ENCODE peak calls at places on chromosomes 5 and 9, in seven cellular contexts. One of them, this sample, is unnamed.

GRCh38 chr5:40914835-40915234 is 5.5 kb downstream of the C7 start:
- DNase-seq in CD8-positive, alpha-beta T cell: no peak
- DNase-seq in fibroblast of pulmonary artery: peak; percentile 83
- DNase-seq in nephron progenitor cell: no peak
- DNase-seq in IMR-90: peak; percentile 55
- DNase-seq in suprapubic skin: no peak
- DNase-seq in GM13977: no peak
- DNase-seq in this sample: no peak

GRCh38 chr5:71601222-71602026 is 14.3 kb downstream of the MCCC2 start:
- DNase-seq in CD8-positive, alpha-beta T cell: peak; percentile 84
- DNase-seq in fibroblast of pulmonary artery: peak; percentile 95
- DNase-seq in nephron progenitor cell: peak; percentile 14
- DNase-seq in IMR-90: peak; percentile 98
- DNase-seq in suprapubic skin: no peak
- DNase-seq in GM13977: peak; percentile 70
- DNase-seq in this sample: peak; percentile 79

GRCh38 chr5:143129910-143130703 is 273.4 kb downstream of the NR3C1 start:
- DNase-seq in CD8-positive, alpha-beta T cell: no peak
- DNase-seq in fibroblast of pulmonary artery: no peak
- DNase-seq in nephron progenitor cell: no peak
- DNase-seq in IMR-90: no peak
- DNase-seq in suprapubic skin: no peak
- DNase-seq in GM13977: no peak
- DNase-seq in this sample: no peak

GRCh38 chr9:109459423-109459822 is 38.7 kb downstream of the PTPN3 start:
- DNase-seq in CD8-positive, alpha-beta T cell: no peak
- DNase-seq in fibroblast of pulmonary artery: no peak
- DNase-seq in nephron progenitor cell: no peak
- DNase-seq in IMR-90: no peak
- DNase-seq in suprapubic skin: no peak
- DNase-seq in GM13977: no peak
- DNase-seq in this sample: no peak

GRCh38 chr9:128494108-128494742 is 10.3 kb upstream of the GLE1 start:
- DNase-seq in CD8-positive, alpha-beta T cell: no peak
- DNase-seq in fibroblast of pulmonary artery: peak; percentile 61
- DNase-seq in nephron progenitor cell: no peak
- DNase-seq in IMR-90: no peak
- DNase-seq in suprapubic skin: peak; percentile 69
- DNase-seq in GM13977: no peak
- DNase-seq in this sample: no peak

GRCh38 chr9:74721696-74722660 is 165.7 kb downstream of the TRPM6 start:
- DNase-seq in CD8-positive, alpha-beta T cell: no peak
- DNase-seq in fibroblast of pulmonary artery: no peak
- DNase-seq in nephron progenitor cell: no peak
- DNase-seq in IMR-90: no peak
- DNase-seq in suprapubic skin: no peak
- DNase-seq in GM13977: no peak
- DNase-seq in this sample: no peak

GRCh38 chr9:136060671-136061371 is 34.3 kb downstream of the NACC2 start:
- DNase-seq in CD8-positive, alpha-beta T cell: peak; percentile 15
- DNase-seq in fibroblast of pulmonary artery: no peak
- DNase-seq in nephron progenitor cell: no peak
- DNase-seq in IMR-90: no peak
- DNase-seq in suprapubic skin: no peak
- DNase-seq in GM13977: no peak
- DNase-seq in this sample: peak; percentile 81

GRCh38 chr5:137233726-137234125 is 265.4 kb downstream of the SPOCK1 start:
- DNase-seq in CD8-positive, alpha-beta T cell: no peak
- DNase-seq in fibroblast of pulmonary artery: no peak
- DNase-seq in nephron progenitor cell: no peak
- DNase-seq in IMR-90: peak; percentile 4
- DNase-seq in suprapubic skin: no peak
- DNase-seq in GM13977: no peak
- DNase-seq in this sample: no peak

GRCh38 chr9:129384887-129385614 is 207.0 kb upstream of the IER5L start:
- DNase-seq in CD8-positive, alpha-beta T cell: no peak
- DNase-seq in fibroblast of pulmonary artery: no peak
- DNase-seq in nephron progenitor cell: no peak
- DNase-seq in IMR-90: no peak
- DNase-seq in suprapubic skin: peak; percentile 43
- DNase-seq in GM13977: no peak
- DNase-seq in this sample: no peak

GRCh38 chr9:126293522-126293889 is 33.1 kb upstream of the MVB12B start:
- DNase-seq in CD8-positive, alpha-beta T cell: no peak
- DNase-seq in fibroblast of pulmonary artery: no peak
- DNase-seq in nephron progenitor cell: no peak
- DNase-seq in IMR-90: no peak
- DNase-seq in suprapubic skin: no peak
- DNase-seq in GM13977: no peak
- DNase-seq in this sample: no peak

GRCh38 chr5:146107901-146108300 is 2.5 kb upstream of the PLAC8L1 start:
- DNase-seq in CD8-positive, alpha-beta T cell: no peak
- DNase-seq in fibroblast of pulmonary artery: peak; percentile 38
- DNase-seq in nephron progenitor cell: no peak
- DNase-seq in IMR-90: peak; percentile 31
- DNase-seq in suprapubic skin: no peak
- DNase-seq in GM13977: no peak
- DNase-seq in this sample: no peak

GRCh38 chr9:121281614-121282291 is 13.8 kb downstream of the GSN start:
- DNase-seq in CD8-positive, alpha-beta T cell: no peak
- DNase-seq in fibroblast of pulmonary artery: peak; percentile 77
- DNase-seq in nephron progenitor cell: no peak
- DNase-seq in IMR-90: peak; percentile 65
- DNase-seq in suprapubic skin: no peak
- DNase-seq in GM13977: no peak
- DNase-seq in this sample: no peak
- TF ChIP-seq CTCF in CD8-positive, alpha-beta T cell: no peak
- TF ChIP-seq CTCF in fibroblast of pulmonary artery: no peak
- TF ChIP-seq CTCF in nephron progenitor cell: no peak
- TF ChIP-seq CTCF in IMR-90: no peak
- TF ChIP-seq CTCF in suprapubic skin: no peak
- TF ChIP-seq CTCF in GM13977: no peak
- TF ChIP-seq CTCF in this sample: no peak

GRCh38 chr5:53476531-53477480 is 3.6 kb upstream of the FST start:
- DNase-seq in CD8-positive, alpha-beta T cell: no peak
- DNase-seq in fibroblast of pulmonary artery: no peak
- DNase-seq in nephron progenitor cell: no peak
- DNase-seq in IMR-90: no peak
- DNase-seq in suprapubic skin: no peak
- DNase-seq in GM13977: no peak
- DNase-seq in this sample: no peak

GRCh38 chr5:53479045-53479655 is 1.3 kb upstream of the FST start:
- DNase-seq in CD8-positive, alpha-beta T cell: no peak
- DNase-seq in fibroblast of pulmonary artery: peak; percentile 37
- DNase-seq in nephron progenitor cell: no peak
- DNase-seq in IMR-90: peak; percentile 48
- DNase-seq in suprapubic skin: no peak
- DNase-seq in GM13977: peak; percentile 42
- DNase-seq in this sample: no peak

GRCh38 chr5:53480474-53481353 is at the start of gene FST:
- DNase-seq in CD8-positive, alpha-beta T cell: no peak
- DNase-seq in fibroblast of pulmonary artery: peak; percentile 32
- DNase-seq in nephron progenitor cell: peak; percentile 77
- DNase-seq in IMR-90: peak; percentile 36
- DNase-seq in suprapubic skin: peak; percentile 63
- DNase-seq in GM13977: peak; percentile 60
- DNase-seq in this sample: no peak

GRCh38 chr5:53479656-53480473 is 564 bp upstream of the FST start:
- DNase-seq in CD8-positive, alpha-beta T cell: peak; percentile 25
- DNase-seq in fibroblast of pulmonary artery: peak; percentile 46
- DNase-seq in nephron progenitor cell: peak; percentile 74
- DNase-seq in IMR-90: peak; percentile 73
- DNase-seq in suprapubic skin: peak; percentile 80
- DNase-seq in GM13977: peak; percentile 52
- DNase-seq in this sample: peak; percentile 85

GRCh38 chr5:53478411-53479044 is 1.9 kb upstream of the FST start:
- DNase-seq in CD8-positive, alpha-beta T cell: peak; percentile 32
- DNase-seq in fibroblast of pulmonary artery: peak; percentile 72
- DNase-seq in nephron progenitor cell: peak; percentile 73
- DNase-seq in IMR-90: peak; percentile 63
- DNase-seq in suprapubic skin: peak; percentile 69
- DNase-seq in GM13977: peak; percentile 60
- DNase-seq in this sample: no peak
- TF ChIP-seq CTCF in CD8-positive, alpha-beta T cell: peak; percentile 49
- TF ChIP-seq CTCF in fibroblast of pulmonary artery: peak; percentile 49
- TF ChIP-seq CTCF in nephron progenitor cell: peak; percentile 47
- TF ChIP-seq CTCF in IMR-90: peak; percentile 64
- TF ChIP-seq CTCF in suprapubic skin: peak; percentile 16
- TF ChIP-seq CTCF in GM13977: peak; percentile 64
- TF ChIP-seq CTCF in this sample: peak; percentile 70

GRCh38 chr5:73899916-73900315 is 273.9 kb downstream of the ARHGEF28 start:
- DNase-seq in CD8-positive, alpha-beta T cell: no peak
- DNase-seq in fibroblast of pulmonary artery: no peak
- DNase-seq in nephron progenitor cell: no peak
- DNase-seq in IMR-90: no peak
- DNase-seq in suprapubic skin: no peak
- DNase-seq in GM13977: no peak
- DNase-seq in this sample: no peak

GRCh38 chr5:73901045-73901444 is 275.0 kb downstream of the ARHGEF28 start:
- DNase-seq in CD8-positive, alpha-beta T cell: no peak
- DNase-seq in fibroblast of pulmonary artery: peak; percentile 94
- DNase-seq in nephron progenitor cell: no peak
- DNase-seq in IMR-90: peak; percentile 86
- DNase-seq in suprapubic skin: no peak
- DNase-seq in GM13977: no peak
- DNase-seq in this sample: no peak

GRCh38 chr5:73900566-73900965 is 274.6 kb downstream of the ARHGEF28 start:
- DNase-seq in CD8-positive, alpha-beta T cell: no peak
- DNase-seq in fibroblast of pulmonary artery: no peak
- DNase-seq in nephron progenitor cell: no peak
- DNase-seq in IMR-90: no peak
- DNase-seq in suprapubic skin: no peak
- DNase-seq in GM13977: no peak
- DNase-seq in this sample: no peak

GRCh38 chr5:73902327-73903051 is 276.5 kb downstream of the ARHGEF28 start:
- DNase-seq in CD8-positive, alpha-beta T cell: no peak
- DNase-seq in fibroblast of pulmonary artery: peak; percentile 86
- DNase-seq in nephron progenitor cell: peak; percentile 13
- DNase-seq in IMR-90: peak; percentile 77
- DNase-seq in suprapubic skin: no peak
- DNase-seq in GM13977: peak; percentile 57
- DNase-seq in this sample: no peak

GRCh38 chr5:73901455-73901854 is 275.5 kb downstream of the ARHGEF28 start:
- DNase-seq in CD8-positive, alpha-beta T cell: no peak
- DNase-seq in fibroblast of pulmonary artery: no peak
- DNase-seq in nephron progenitor cell: no peak
- DNase-seq in IMR-90: no peak
- DNase-seq in suprapubic skin: no peak
- DNase-seq in GM13977: no peak
- DNase-seq in this sample: no peak
- TF ChIP-seq CTCF in CD8-positive, alpha-beta T cell: no peak
- TF ChIP-seq CTCF in fibroblast of pulmonary artery: no peak
- TF ChIP-seq CTCF in nephron progenitor cell: no peak
- TF ChIP-seq CTCF in IMR-90: peak; percentile 8
- TF ChIP-seq CTCF in suprapubic skin: no peak
- TF ChIP-seq CTCF in GM13977: no peak
- TF ChIP-seq CTCF in this sample: peak; percentile 31

DNA sequence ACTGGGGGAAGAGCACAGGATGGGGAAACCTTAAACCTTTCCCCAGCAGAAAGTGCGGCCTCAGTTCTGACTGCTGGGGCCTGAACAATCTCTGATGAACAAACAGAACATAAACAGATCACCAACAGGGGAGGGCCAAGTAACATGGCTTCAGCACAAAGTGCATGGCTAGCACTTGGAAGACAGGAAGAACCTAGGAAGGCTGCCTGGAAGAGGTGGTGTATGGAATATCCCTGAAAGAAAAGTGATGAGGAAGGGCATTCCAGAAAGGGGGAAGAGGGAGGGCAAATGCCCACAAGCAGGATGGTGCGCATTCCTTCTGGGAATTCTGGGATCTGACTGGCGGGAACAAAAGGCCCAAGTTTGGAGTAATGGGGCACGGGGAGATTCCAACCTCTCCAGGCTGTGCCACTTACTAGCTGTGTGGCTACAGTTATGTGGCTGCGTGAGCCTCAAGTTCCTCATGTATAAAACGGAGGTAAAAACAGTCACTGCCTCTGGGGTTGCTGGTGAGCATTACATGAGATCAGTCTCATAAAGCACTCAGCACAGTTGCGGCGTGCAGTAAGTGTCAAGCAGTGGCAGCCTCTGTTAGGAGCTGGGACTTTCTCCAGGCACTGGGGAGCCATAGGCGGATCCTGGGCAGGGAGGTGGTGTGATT is 1.6 kb downstream of the PDGFRB start:
- DNase-seq in CD8-positive, alpha-beta T cell: no peak
- DNase-seq in fibroblast of pulmonary artery: peak; percentile 74
- DNase-seq in nephron progenitor cell: no peak
- DNase-seq in IMR-90: peak; percentile 80
- DNase-seq in suprapubic skin: no peak
- DNase-seq in GM13977: no peak
- DNase-seq in this sample: no peak
- TF ChIP-seq CTCF in CD8-positive, alpha-beta T cell: no peak
- TF ChIP-seq CTCF in fibroblast of pulmonary artery: peak; percentile 4
- TF ChIP-seq CTCF in nephron progenitor cell: no peak
- TF ChIP-seq CTCF in IMR-90: peak; percentile 21
- TF ChIP-seq CTCF in suprapubic skin: no peak
- TF ChIP-seq CTCF in GM13977: no peak
- TF ChIP-seq CTCF in this sample: no peak

GRCh38 chr5:172777381-172778222 is 6.6 kb upstream of the DUSP1 start:
- DNase-seq in CD8-positive, alpha-beta T cell: peak; percentile 91
- DNase-seq in fibroblast of pulmonary artery: peak; percentile 82
- DNase-seq in nephron progenitor cell: no peak
- DNase-seq in IMR-90: peak; percentile 85
- DNase-seq in suprapubic skin: peak; percentile 98
- DNase-seq in GM13977: peak; percentile 81
- DNase-seq in this sample: peak; percentile 92
- TF ChIP-seq CTCF in CD8-positive, alpha-beta T cell: no peak
- TF ChIP-seq CTCF in fibroblast of pulmonary artery: no peak
- TF ChIP-seq CTCF in nephron progenitor cell: no peak
- TF ChIP-seq CTCF in IMR-90: no peak
- TF ChIP-seq CTCF in suprapubic skin: peak; percentile 11
- TF ChIP-seq CTCF in GM13977: no peak
- TF ChIP-seq CTCF in this sample: no peak

GRCh38 chr9:14652729-14653377 is 40.4 kb downstream of the ZDHHC21 start:
- DNase-seq in CD8-positive, alpha-beta T cell: no peak
- DNase-seq in fibroblast of pulmonary artery: peak; percentile 29
- DNase-seq in nephron progenitor cell: no peak
- DNase-seq in IMR-90: peak; percentile 24
- DNase-seq in suprapubic skin: no peak
- DNase-seq in GM13977: no peak
- DNase-seq in this sample: no peak
- TF ChIP-seq CTCF in CD8-positive, alpha-beta T cell: no peak
- TF ChIP-seq CTCF in fibroblast of pulmonary artery: peak; percentile 50
- TF ChIP-seq CTCF in nephron progenitor cell: peak; percentile 53
- TF ChIP-seq CTCF in IMR-90: peak; percentile 59
- TF ChIP-seq CTCF in suprapubic skin: no peak
- TF ChIP-seq CTCF in GM13977: peak; percentile 39
- TF ChIP-seq CTCF in this sample: peak; percentile 67

DNA sequence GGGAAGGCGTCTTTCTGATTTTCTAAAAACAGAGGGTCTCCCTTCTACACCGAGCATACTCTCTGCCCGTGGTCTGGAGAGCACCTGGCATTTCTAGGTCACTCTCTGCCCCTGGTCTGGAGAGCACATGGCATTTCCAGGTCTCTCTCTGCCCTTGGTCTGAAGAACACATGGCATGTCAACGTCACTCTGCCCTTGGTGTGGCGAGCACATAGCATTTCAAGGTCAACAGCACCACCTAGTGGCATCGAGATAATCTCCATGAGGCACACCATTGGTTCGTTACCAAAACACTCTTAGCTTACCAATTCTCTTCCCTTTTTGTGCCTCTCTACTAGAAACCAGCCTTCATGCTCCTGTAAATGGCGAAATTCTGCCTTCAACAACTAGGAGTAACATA is 616.5 kb upstream of the NUDT12 start:
- DNase-seq in CD8-positive, alpha-beta T cell: no peak
- DNase-seq in fibroblast of pulmonary artery: peak; percentile 69
- DNase-seq in nephron progenitor cell: peak; percentile 3
- DNase-seq in IMR-90: peak; percentile 63
- DNase-seq in suprapubic skin: no peak
- DNase-seq in GM13977: peak; percentile 29
- DNase-seq in this sample: no peak
- TF ChIP-seq CTCF in CD8-positive, alpha-beta T cell: no peak
- TF ChIP-seq CTCF in fibroblast of pulmonary artery: peak; percentile 53
- TF ChIP-seq CTCF in nephron progenitor cell: no peak
- TF ChIP-seq CTCF in IMR-90: peak; percentile 73
- TF ChIP-seq CTCF in suprapubic skin: no peak
- TF ChIP-seq CTCF in GM13977: peak; percentile 80
- TF ChIP-seq CTCF in this sample: peak; percentile 62

This sample was measured in osteocyte.